ENCODE peak calls at places on chromosome 9, in eight cellular contexts. C is aorta, X is colonic mucosa, E is tibial artery, T is body of pancreas, Z is ascending aorta, D is A549, R is AG04450. J is an unnamed sample.

GRCh38 chr9:106697799-106698591 is 165.0 kb upstream of the ZNF462 start:
- DNase-seq in C (peak; percentile 91), X (peak; percentile 36), E (peak; percentile 37), T (peak; percentile 73), Z (peak; percentile 74), D (no peak), R (no peak), J (peak; percentile 91)

GRCh38 chr9:96420468-96421219 is 2.5 kb upstream of the ZNF367 start:
- DNase-seq in C (no peak), X (peak; percentile 28), E (peak; percentile 63), T (peak; percentile 31), Z (peak; percentile 90), D (peak; percentile 92), R (peak; percentile 64), J (peak; percentile 74)

GRCh38 chr9:110835859-110836271 is 167.3 kb downstream of the MUSK start:
- DNase-seq in C (no peak), X (no peak), E (no peak), T (no peak), Z (no peak), D (peak; percentile 5), R (no peak), J (no peak)

GRCh38 chr9:1002678-1003077 is 26.2 kb downstream of the DMRT3 start:
- DNase-seq in C (no peak), X (no peak), E (no peak), T (no peak), Z (no peak), D (no peak), R (no peak), J (no peak)

GRCh38 chr9:89891221-89892052 is 286.6 kb downstream of the GADD45G start:
- DNase-seq in C (no peak), X (no peak), E (peak; percentile 65), T (peak; percentile 31), Z (no peak), D (no peak), R (no peak), J (no peak)

GRCh38 chr9:6197330-6197729 is 18.3 kb upstream of the IL33 start:
- DNase-seq in C (no peak), X (peak; percentile 32), E (no peak), T (peak; percentile 48), Z (no peak), D (no peak), R (no peak), J (peak; percentile 68)

GRCh38 chr9:130444565-130445221 is at the start of gene ASS1:
- DNase-seq in C (peak; percentile 90), X (peak; percentile 91), E (peak; percentile 55), T (peak; percentile 80), Z (peak; percentile 81), D (peak; percentile 68), R (no peak), J (peak; percentile 56)

GRCh38 chr9:27204578-27204977 is 92.4 kb downstream of the EQTN start:
- DNase-seq in C (no peak), X (no peak), E (no peak), T (no peak), Z (no peak), D (no peak), R (no peak), J (no peak)

GRCh38 chr9:137986268-137987099 is 108.9 kb downstream of the CACNA1B start:
- DNase-seq in C (peak; percentile 62), X (no peak), E (no peak), T (no peak), Z (peak; percentile 39), D (no peak), R (no peak), J (no peak)

GRCh38 chr9:114382951-114383865 is 4.6 kb downstream of the AKNA start:
- DNase-seq in C (peak; percentile 75), X (no peak), E (peak; percentile 71), T (no peak), Z (peak; percentile 86), D (no peak), R (no peak), J (peak; percentile 71)

GRCh38 chr9:77544491-77545000 is 103.6 kb downstream of the GNA14 start:
- DNase-seq in C (no peak), X (no peak), E (no peak), T (no peak), Z (no peak), D (no peak), R (no peak), J (peak; percentile 25)

GRCh38 chr9:35340046-35340445 is 149.9 kb upstream of the RUSC2 start:
- DNase-seq in C (no peak), X (no peak), E (no peak), T (no peak), Z (no peak), D (no peak), R (no peak), J (peak; percentile 22)

GRCh38 chr9:100428871-100429654 is 2.1 kb downstream of the MSANTD3 start:
- DNase-seq in C (no peak), X (no peak), E (peak; percentile 48), T (no peak), Z (peak; percentile 78), D (peak; percentile 95), R (peak; percentile 97), J (peak; percentile 98)

GRCh38 chr9:130191068-130191748 is 19.0 kb downstream of the NCS1 start:
- DNase-seq in C (no peak), X (no peak), E (no peak), T (no peak), Z (no peak), D (no peak), R (no peak), J (no peak)

GRCh38 chr9:131997779-131998178 is 81.9 kb downstream of the MED27 start:
- DNase-seq in C (no peak), X (no peak), E (peak; percentile 27), T (peak; percentile 25), Z (no peak), D (no peak), R (no peak), J (no peak)

GRCh38 chr9:16321461-16322119 is 548.9 kb downstream of the BNC2 start:
- DNase-seq in C (no peak), X (no peak), E (no peak), T (no peak), Z (peak; percentile 79), D (no peak), R (no peak), J (no peak)

GRCh38 chr9:123400926-123401503 is 45.0 kb downstream of the CRB2 start:
- DNase-seq in C (no peak), X (no peak), E (peak; percentile 55), T (no peak), Z (no peak), D (no peak), R (no peak), J (no peak)

GRCh38 chr9:27599102-27599501 is 25.8 kb upstream of the C9orf72 start:
- DNase-seq in C (no peak), X (no peak), E (no peak), T (no peak), Z (no peak), D (no peak), R (no peak), J (no peak)

GRCh38 chr9:132116583-132116982 is 36.9 kb upstream of the MED27 start:
- DNase-seq in C (no peak), X (no peak), E (no peak), T (no peak), Z (no peak), D (no peak), R (no peak), J (no peak)

GRCh38 chr9:136545065-136545965 is 533 bp downstream of the NOTCH1 start:
- DNase-seq in C (peak; percentile 85), X (no peak), E (no peak), T (peak; percentile 53), Z (no peak), D (no peak), R (no peak), J (no peak)

GRCh38 chr9:131475956-131476776 is 26.6 kb upstream of the POMT1 start:
- DNase-seq in C (no peak), X (no peak), E (no peak), T (no peak), Z (peak; percentile 58), D (no peak), R (no peak), J (no peak)

GRCh38 chr9:16031971-16032370 is 479.1 kb downstream of the CCDC171 start:
- DNase-seq in C (no peak), X (no peak), E (no peak), T (no peak), Z (no peak), D (no peak), R (no peak), J (no peak)

GRCh38 chr9:34254141-34254913 is 74.7 kb downstream of the KIF24 start:
- DNase-seq in C (no peak), X (no peak), E (no peak), T (no peak), Z (peak; percentile 80), D (peak; percentile 66), R (no peak), J (no peak)

GRCh38 chr9:38057416-38058195 is 11.4 kb downstream of the SHB start:
- DNase-seq in C (no peak), X (no peak), E (no peak), T (peak; percentile 55), Z (no peak), D (no peak), R (no peak), J (no peak)
- H3K27ac ChIP-seq in C (no peak overlapping the region), X (no peak overlapping the region), E (peak overlapping the region; percentile 51), T (peak overlapping the region; percentile 66), Z (peak overlapping the region; percentile 58), D (peak overlapping the region; percentile 81), R (no peak overlapping the region), J (no peak overlapping the region)

GRCh38 chr9:134473353-134474057 is 147.2 kb downstream of the RXRA start:
- DNase-seq in C (no peak), X (no peak), E (peak; percentile 53), T (no peak), Z (no peak), D (no peak), R (no peak), J (no peak)
- H3K27ac ChIP-seq in C (no peak overlapping the region), X (peak overlapping the region; percentile 14), E (peak overlapping the region; percentile 64), T (no peak overlapping the region), Z (peak overlapping the region; percentile 90), D (peak overlapping the region; percentile 55), R (peak overlapping the region; percentile 31), J (no peak overlapping the region)

GRCh38 chr9:12878342-12878978 is 103.6 kb downstream of the LURAP1L start:
- DNase-seq in C (no peak), X (no peak), E (no peak), T (no peak), Z (no peak), D (no peak), R (no peak), J (no peak)
- H3K27ac ChIP-seq in C (no peak overlapping the region), X (peak overlapping the region; percentile 28), E (no peak overlapping the region), T (no peak overlapping the region), Z (no peak overlapping the region), D (peak overlapping the region; percentile 4), R (no peak overlapping the region), J (no peak overlapping the region)

GRCh38 chr9:101628173-101628572 is 33.4 kb upstream of the PPP3R2 start:
- DNase-seq in C (no peak), X (no peak), E (no peak), T (no peak), Z (no peak), D (no peak), R (no peak), J (peak; percentile 1)

GRCh38 chr9:101626295-101626694 is 31.5 kb upstream of the PPP3R2 start:
- DNase-seq in C (no peak), X (no peak), E (no peak), T (no peak), Z (no peak), D (no peak), R (no peak), J (no peak)

GRCh38 chr9:101620452-101620851 is 25.7 kb upstream of the PPP3R2 start:
- DNase-seq in C (no peak), X (no peak), E (no peak), T (no peak), Z (no peak), D (no peak), R (no peak), J (no peak)

GRCh38 chr9:101629624-101630023 is 34.9 kb upstream of the PPP3R2 start:
- DNase-seq in C (no peak), X (no peak), E (no peak), T (no peak), Z (no peak), D (no peak), R (no peak), J (no peak)

GRCh38 chr9:101625871-101626270 is 31.1 kb upstream of the PPP3R2 start:
- DNase-seq in C (no peak), X (no peak), E (no peak), T (no peak), Z (no peak), D (no peak), R (no peak), J (no peak)
- H3K27ac ChIP-seq in C (no peak overlapping the region), X (no peak overlapping the region), E (no peak overlapping the region), T (no peak overlapping the region), Z (no peak overlapping the region), D (no peak overlapping the region), R (no peak overlapping the region), J (no peak overlapping the region)

J was measured in cardiac muscle cell.